ENCODE peak calls at places on chromosome 9, in seven cellular contexts. N is LoVo; V is EH; M is NCI-H774; A is ELR; Q is NCI-H1105 treated with DMSO at 0.1 percent for 48 hours; I is stimulated activated CD4-positive, alpha-beta T cell treated with anti-CD3 and anti-CD28 coated beads, Interleukin-15, amount 100 ng/mL, for 24 hours. B is an unnamed sample.

GRCh38 chr9:71628247-71628646 is 140.1 kb downstream of the CEMIP2 start:
- DNase-seq in I (no peak), M (no peak), A (peak), V (peak), Q (no peak), N (no peak), B (no peak)

GRCh38 chr9:95992536-95992935 is 117.0 kb downstream of the ERCC6L2 start:
- DNase-seq in I (no peak), A (no peak), V (no peak), M (no peak), N (no peak), Q (no peak), B (no peak)

GRCh38 chr9:111349766-111350165 is 19.7 kb upstream of the OR2K2 start:
- DNase-seq in V (no peak), N (peak), M (no peak), I (no peak), A (no peak), Q (peak), B (no peak)

GRCh38 chr9:72025956-72026355 is 34.5 kb downstream of the C9orf57 start:
- DNase-seq in N (peak), A (no peak), I (no peak), V (peak), M (no peak), Q (no peak), B (no peak)

GRCh38 chr9:81224166-81224858 is 465.0 kb downstream of the TLE1 start:
- DNase-seq in M (no peak), Q (no peak), N (no peak), A (no peak), I (no peak), V (no peak), B (no peak)

GRCh38 chr9:88746029-88746743 is 211.2 kb downstream of the NXNL2 start:
- DNase-seq in M (no peak), I (no peak), V (peak), Q (no peak), N (no peak), A (peak), B (peak)

GRCh38 chr9:112819635-112820496 is 69.3 kb downstream of the SNX30 start:
- DNase-seq in N (peak), V (peak), Q (peak), M (peak), I (peak), A (peak), B (peak)

GRCh38 chr9:127741831-127742434 is 6.8 kb upstream of the TOR2A start:
- DNase-seq in Q (no peak), A (peak), V (peak), N (no peak), I (no peak), M (peak), B (peak)

GRCh38 chr9:31574006-31574750 is 810.3 kb upstream of the ACO1 start:
- DNase-seq in A (no peak), V (no peak), M (no peak), I (no peak), N (no peak), Q (no peak), B (peak)

GRCh38 chr9:137027369-137028012 is 546 bp downstream of the ABCA2 start:
- DNase-seq in Q (no peak), V (peak), N (peak), A (peak), I (no peak), M (no peak), B (peak)

GRCh38 chr9:89798546-89799120 is 193.8 kb downstream of the GADD45G start:
- DNase-seq in I (no peak), A (no peak), V (no peak), M (no peak), N (no peak), Q (no peak), B (no peak)

GRCh38 chr9:36169166-36169565 is at the start of gene CCIN:
- DNase-seq in M (no peak), Q (no peak), I (no peak), A (no peak), V (no peak), N (no peak), B (no peak)

GRCh38 chr9:112119225-112120045 is 55.7 kb downstream of the SUSD1 start:
- DNase-seq in Q (no peak), M (no peak), V (no peak), N (peak), A (no peak), I (no peak), B (peak)

GRCh38 chr9:122088880-122089567 is 4.1 kb downstream of the TTLL11 start:
- DNase-seq in V (no peak), A (no peak), M (peak), N (no peak), I (no peak), Q (no peak), B (no peak)

GRCh38 chr9:109331353-109331752 is 10.5 kb upstream of the EPB41L4B start:
- DNase-seq in Q (no peak), M (no peak), V (no peak), N (no peak), I (no peak), A (no peak), B (no peak)

GRCh38 chr9:129422843-129423700 is 197.8 kb downstream of the C9orf50 start:
- DNase-seq in Q (no peak), V (peak), I (no peak), M (no peak), A (no peak), N (no peak), B (peak)

GRCh38 chr9:109278848-109279247 is 42.0 kb downstream of the EPB41L4B start:
- DNase-seq in N (no peak), Q (no peak), I (no peak), V (no peak), A (no peak), M (no peak), B (no peak)

GRCh38 chr9:130638278-130639118 is 25.9 kb upstream of the PRDM12 start:
- DNase-seq in I (no peak), A (no peak), N (no peak), Q (no peak), M (no peak), V (no peak), B (no peak)

GRCh38 chr9:136105398-136106135 is 10.5 kb upstream of the NACC2 start:
- DNase-seq in N (no peak), Q (no peak), A (peak), I (no peak), V (peak), M (no peak), B (peak)

GRCh38 chr9:95116820-95117204 is 200.7 kb downstream of the FANCC start:
- DNase-seq in V (no peak), Q (peak), N (no peak), I (no peak), A (no peak), M (no peak), B (no peak)

GRCh38 chr9:21672762-21673161 is 129.7 kb upstream of the MTAP start:
- DNase-seq in M (no peak), I (no peak), V (peak), A (no peak), Q (no peak), N (no peak), B (no peak)

GRCh38 chr9:110546411-110546871 is 33.1 kb downstream of the SVEP1 start:
- DNase-seq in I (no peak), N (no peak), V (peak), M (no peak), A (no peak), Q (no peak), B (no peak)

GRCh38 chr9:68979538-68980314 is 34.2 kb downstream of the PRKACG start:
- DNase-seq in I (peak), Q (no peak), A (no peak), M (no peak), V (no peak), N (no peak), B (peak)

GRCh38 chr9:134957165-134957944 is 39.6 kb upstream of the FCN1 start:
- DNase-seq in A (no peak), V (no peak), M (no peak), N (no peak), Q (no peak), I (no peak), B (no peak)

GRCh38 chr9:109346904-109347303 is 26.0 kb upstream of the EPB41L4B start:
- DNase-seq in V (no peak), I (no peak), Q (no peak), A (no peak), N (no peak), M (no peak), B (no peak)

GRCh38 chr9:78438765-78439164 is 141.8 kb downstream of the PSAT1 start:
- DNase-seq in Q (no peak), N (no peak), A (no peak), I (no peak), V (no peak), M (no peak), B (no peak)

GRCh38 chr9:13461588-13461987 is 182.1 kb upstream of the MPDZ start:
- DNase-seq in I (no peak), M (no peak), V (no peak), A (no peak), Q (no peak), N (no peak), B (no peak)

GRCh38 chr9:38263534-38263933 is 129.0 kb upstream of the ALDH1B1 start:
- DNase-seq in M (no peak), I (no peak), N (peak), A (peak), Q (peak), V (peak), B (peak)

GRCh38 chr9:136567651-136568287 is 21.9 kb upstream of the NOTCH1 start:
- DNase-seq in M (no peak), Q (no peak), A (peak), I (no peak), V (peak), N (no peak), B (peak)

B was measured in mesenchymal stem cell.